ENCODE peak calls at places on chromosomes 1 and 21, in five cellular contexts. One of them, this sample, is unnamed.

GRCh38 chr1:163074716-163075284 is 5.6 kb downstream of the RGS4 start:
- DNase-seq in AG09309: no peak
- DNase-seq in NCI-H1092: no peak
- DNase-seq in MV-4-11: no peak
- DNase-seq in amniotic epithelial cell: no peak
- DNase-seq in this sample: no peak

GRCh38 chr1:220124542-220124941 is 30.6 kb downstream of the IARS2 start:
- DNase-seq in AG09309: peak
- DNase-seq in amniotic epithelial cell: peak
- DNase-seq in NCI-H1092: no peak
- DNase-seq in MV-4-11: peak
- DNase-seq in this sample: no peak

GRCh38 chr1:101262601-101263348 is 26.0 kb downstream of the S1PR1 start:
- DNase-seq in NCI-H1092: no peak
- DNase-seq in MV-4-11: peak
- DNase-seq in amniotic epithelial cell: peak
- DNase-seq in AG09309: no peak
- DNase-seq in this sample: no peak

GRCh38 chr1:99558539-99558938 is 87.4 kb upstream of the PALMD start:
- DNase-seq in MV-4-11: no peak
- DNase-seq in NCI-H1092: no peak
- DNase-seq in amniotic epithelial cell: peak
- DNase-seq in AG09309: no peak
- DNase-seq in this sample: no peak

GRCh38 chr1:104132386-104132973 is 382.8 kb downstream of the AMY1C start:
- DNase-seq in AG09309: no peak
- DNase-seq in amniotic epithelial cell: no peak
- DNase-seq in NCI-H1092: no peak
- DNase-seq in MV-4-11: peak
- DNase-seq in this sample: no peak

GRCh38 chr1:246569248-246570238 is 3.3 kb downstream of the CNST start:
- DNase-seq in NCI-H1092: no peak
- DNase-seq in amniotic epithelial cell: no peak
- DNase-seq in MV-4-11: no peak
- DNase-seq in AG09309: no peak
- DNase-seq in this sample: no peak

GRCh38 chr21:23612210-23612609 is 1995.1 kb downstream of the MRPL39 start:
- DNase-seq in amniotic epithelial cell: no peak
- DNase-seq in MV-4-11: no peak
- DNase-seq in AG09309: no peak
- DNase-seq in NCI-H1092: no peak
- DNase-seq in this sample: no peak

GRCh38 chr1:187114788-187115187 is 286.0 kb downstream of the PLA2G4A start:
- DNase-seq in amniotic epithelial cell: no peak
- DNase-seq in AG09309: no peak
- DNase-seq in NCI-H1092: no peak
- DNase-seq in MV-4-11: no peak
- DNase-seq in this sample: no peak

GRCh38 chr1:172969611-172970010 is 81.1 kb downstream of the TNFSF18 start:
- DNase-seq in AG09309: peak
- DNase-seq in MV-4-11: no peak
- DNase-seq in amniotic epithelial cell: peak
- DNase-seq in NCI-H1092: no peak
- DNase-seq in this sample: no peak

GRCh38 chr1:24237750-24238149 is 50.7 kb upstream of the IFNLR1 start:
- DNase-seq in amniotic epithelial cell: no peak
- DNase-seq in NCI-H1092: no peak
- DNase-seq in AG09309: no peak
- DNase-seq in MV-4-11: no peak
- DNase-seq in this sample: no peak

GRCh38 chr1:53892911-53893310 is 1.1 kb upstream of the DIO1 start:
- DNase-seq in amniotic epithelial cell: no peak
- DNase-seq in NCI-H1092: no peak
- DNase-seq in AG09309: no peak
- DNase-seq in MV-4-11: peak
- DNase-seq in this sample: no peak

GRCh38 chr21:15293251-15293650 is 228.5 kb upstream of the NRIP1 start:
- DNase-seq in NCI-H1092: no peak
- DNase-seq in AG09309: no peak
- DNase-seq in amniotic epithelial cell: peak
- DNase-seq in MV-4-11: no peak
- DNase-seq in this sample: peak

GRCh38 chr1:221739018-221739676 is 2.7 kb downstream of the DUSP10 start:
- DNase-seq in NCI-H1092: no peak
- DNase-seq in amniotic epithelial cell: no peak
- DNase-seq in MV-4-11: no peak
- DNase-seq in AG09309: no peak
- DNase-seq in this sample: no peak

GRCh38 chr1:186626533-186626932 is 53.7 kb downstream of the PTGS2 start:
- DNase-seq in MV-4-11: no peak
- DNase-seq in AG09309: no peak
- DNase-seq in NCI-H1092: no peak
- DNase-seq in amniotic epithelial cell: peak
- DNase-seq in this sample: no peak

GRCh38 chr1:155453141-155453540 is 109.5 kb downstream of the ASH1L start:
- DNase-seq in MV-4-11: no peak
- DNase-seq in AG09309: no peak
- DNase-seq in NCI-H1092: no peak
- DNase-seq in amniotic epithelial cell: peak
- DNase-seq in this sample: no peak

GRCh38 chr1:7590426-7590790 is 180.7 kb upstream of the VAMP3 start:
- DNase-seq in NCI-H1092: no peak
- DNase-seq in amniotic epithelial cell: no peak
- DNase-seq in MV-4-11: no peak
- DNase-seq in AG09309: no peak
- DNase-seq in this sample: no peak

GRCh38 chr1:35175067-35176001 is 17.6 kb downstream of the SFPQ start:
- DNase-seq in NCI-H1092: no peak
- DNase-seq in AG09309: no peak
- DNase-seq in amniotic epithelial cell: no peak
- DNase-seq in MV-4-11: no peak
- DNase-seq in this sample: no peak

GRCh38 chr1:107920578-107920977 is 44.4 kb downstream of the VAV3 start:
- DNase-seq in AG09309: no peak
- DNase-seq in amniotic epithelial cell: no peak
- DNase-seq in MV-4-11: no peak
- DNase-seq in NCI-H1092: no peak
- DNase-seq in this sample: no peak

GRCh38 chr1:96710708-96711477 is 10.7 kb upstream of the PTBP2 start:
- DNase-seq in MV-4-11: peak
- DNase-seq in NCI-H1092: no peak
- DNase-seq in AG09309: no peak
- DNase-seq in amniotic epithelial cell: peak
- DNase-seq in this sample: no peak

GRCh38 chr1:33931115-33931475 is 67.2 kb downstream of the HMGB4 start:
- DNase-seq in amniotic epithelial cell: no peak
- DNase-seq in MV-4-11: no peak
- DNase-seq in NCI-H1092: peak
- DNase-seq in AG09309: no peak
- DNase-seq in this sample: no peak

GRCh38 chr21:45882641-45883040 is 98.9 kb upstream of the COL6A1 start:
- DNase-seq in NCI-H1092: no peak
- DNase-seq in amniotic epithelial cell: no peak
- DNase-seq in MV-4-11: no peak
- DNase-seq in AG09309: no peak
- DNase-seq in this sample: no peak

This sample was measured in brain pericyte.